ENCODE peak calls at places on chromosome 12, in ten cellular contexts. One of them, this sample, is unnamed.

GRCh38 chr12:47590771-47591368 is 115.0 kb downstream of the RPAP3 start:
- DNase-seq in stomach: no peak
- DNase-seq in pancreas: no peak
- DNase-seq in T-helper 1 cell: no peak
- DNase-seq in neural progenitor cell: no peak
- DNase-seq in astrocyte of the spinal cord: no peak
- DNase-seq in nephron progenitor cell: no peak
- DNase-seq in MM.1S: no peak
- DNase-seq in EL: no peak
- DNase-seq in NCI-H69: peak; percentile 29
- DNase-seq in this sample: no peak

GRCh38 chr12:73815072-73815660 is 722.5 kb upstream of the ATXN7L3B start:
- DNase-seq in stomach: no peak
- DNase-seq in pancreas: no peak
- DNase-seq in T-helper 1 cell: no peak
- DNase-seq in neural progenitor cell: no peak
- DNase-seq in astrocyte of the spinal cord: no peak
- DNase-seq in nephron progenitor cell: no peak
- DNase-seq in MM.1S: no peak
- DNase-seq in EL: no peak
- DNase-seq in NCI-H69: no peak
- DNase-seq in this sample: no peak

GRCh38 chr12:109469516-109469915 is 7.6 kb downstream of the KCTD10 start:
- DNase-seq in stomach: no peak
- DNase-seq in pancreas: no peak
- DNase-seq in T-helper 1 cell: no peak
- DNase-seq in neural progenitor cell: no peak
- DNase-seq in astrocyte of the spinal cord: no peak
- DNase-seq in nephron progenitor cell: no peak
- DNase-seq in MM.1S: no peak
- DNase-seq in EL: peak; percentile 62
- DNase-seq in NCI-H69: no peak
- DNase-seq in this sample: no peak

GRCh38 chr12:55732288-55732687 is 3.5 kb upstream of the CD63 start:
- DNase-seq in stomach: no peak
- DNase-seq in pancreas: peak; percentile 10
- DNase-seq in T-helper 1 cell: no peak
- DNase-seq in neural progenitor cell: no peak
- DNase-seq in astrocyte of the spinal cord: no peak
- DNase-seq in nephron progenitor cell: no peak
- DNase-seq in MM.1S: no peak
- DNase-seq in EL: no peak
- DNase-seq in NCI-H69: peak; percentile 28
- DNase-seq in this sample: no peak

GRCh38 chr12:27549231-27549800 is 25.3 kb downstream of the PPFIBP1 start:
- DNase-seq in stomach: no peak
- DNase-seq in pancreas: no peak
- DNase-seq in T-helper 1 cell: no peak
- DNase-seq in neural progenitor cell: no peak
- DNase-seq in astrocyte of the spinal cord: peak; percentile 83
- DNase-seq in nephron progenitor cell: no peak
- DNase-seq in MM.1S: no peak
- DNase-seq in EL: peak; percentile 88
- DNase-seq in NCI-H69: no peak
- DNase-seq in this sample: no peak

GRCh38 chr12:118986043-118986442 is 4.7 kb downstream of the SRRM4 start:
- DNase-seq in stomach: no peak
- DNase-seq in pancreas: no peak
- DNase-seq in T-helper 1 cell: no peak
- DNase-seq in neural progenitor cell: peak; percentile 44
- DNase-seq in astrocyte of the spinal cord: no peak
- DNase-seq in nephron progenitor cell: no peak
- DNase-seq in MM.1S: no peak
- DNase-seq in EL: no peak
- DNase-seq in NCI-H69: peak; percentile 26
- DNase-seq in this sample: no peak

GRCh38 chr12:50402270-50403000 is 1.8 kb downstream of the LARP4 start:
- DNase-seq in stomach: no peak
- DNase-seq in pancreas: no peak
- DNase-seq in T-helper 1 cell: no peak
- DNase-seq in neural progenitor cell: no peak
- DNase-seq in astrocyte of the spinal cord: no peak
- DNase-seq in nephron progenitor cell: no peak
- DNase-seq in MM.1S: no peak
- DNase-seq in EL: no peak
- DNase-seq in NCI-H69: no peak
- DNase-seq in this sample: no peak

GRCh38 chr12:26156996-26157395 is 32.2 kb upstream of the BHLHE41 start:
- DNase-seq in stomach: no peak
- DNase-seq in pancreas: no peak
- DNase-seq in T-helper 1 cell: no peak
- DNase-seq in neural progenitor cell: no peak
- DNase-seq in astrocyte of the spinal cord: no peak
- DNase-seq in nephron progenitor cell: no peak
- DNase-seq in MM.1S: no peak
- DNase-seq in EL: no peak
- DNase-seq in NCI-H69: no peak
- DNase-seq in this sample: no peak

GRCh38 chr12:108641446-108642268 is 8.0 kb upstream of the SELPLG start:
- DNase-seq in stomach: no peak
- DNase-seq in pancreas: no peak
- DNase-seq in T-helper 1 cell: no peak
- DNase-seq in neural progenitor cell: no peak
- DNase-seq in astrocyte of the spinal cord: no peak
- DNase-seq in nephron progenitor cell: no peak
- DNase-seq in MM.1S: no peak
- DNase-seq in EL: no peak
- DNase-seq in NCI-H69: peak; percentile 17
- DNase-seq in this sample: no peak

GRCh38 chr12:6827437-6827894 is 741 bp upstream of the P3H3 start:
- DNase-seq in stomach: peak; percentile 79
- DNase-seq in pancreas: peak; percentile 74
- DNase-seq in T-helper 1 cell: peak; percentile 21
- DNase-seq in neural progenitor cell: peak; percentile 91
- DNase-seq in astrocyte of the spinal cord: peak; percentile 81
- DNase-seq in nephron progenitor cell: peak; percentile 92
- DNase-seq in MM.1S: no peak
- DNase-seq in EL: peak; percentile 89
- DNase-seq in NCI-H69: peak; percentile 95
- DNase-seq in this sample: peak; percentile 98